ENCODE peak calls at places on chromosome 6, in five cellular contexts. W is HCT116, R is PC-3, E is right atrium auricular region, P is AG04450. V is an unnamed sample.

GRCh38 chr6:108707328-108707976 is 140.8 kb upstream of the ARMC2 start:
- DNase-seq in E (peak; percentile 43), R (no peak), P (no peak), W (no peak), V (no peak)

GRCh38 chr6:13407709-13408695 is 79.4 kb downstream of the GFOD1 start:
- DNase-seq in P (peak; percentile 54), R (peak; percentile 64), W (no peak), E (no peak), V (no peak)

GRCh38 chr6:115768469-115768868 is 292.2 kb downstream of the FRK start:
- DNase-seq in E (no peak), R (no peak), W (no peak), P (no peak), V (no peak)

GRCh38 chr6:140671926-140672325 is 1297.5 kb upstream of the CITED2 start:
- DNase-seq in R (peak; percentile 46), E (no peak), W (peak; percentile 6), P (no peak), V (no peak)

GRCh38 chr6:13677878-13678254 is 33.8 kb downstream of the RANBP9 start:
- DNase-seq in R (no peak), W (no peak), E (no peak), P (no peak), V (no peak)

GRCh38 chr6:97288188-97288587 is 5.2 kb upstream of the MMS22L start:
- DNase-seq in R (no peak), E (no peak), W (no peak), P (no peak), V (no peak)

GRCh38 chr6:2959909-2960719 is 11.3 kb downstream of the SERPINB6 start:
- DNase-seq in P (peak; percentile 32), R (peak; percentile 92), W (no peak), E (no peak), V (no peak)

GRCh38 chr6:93418448-93419303 is 683 bp downstream of the EPHA7 start:
- DNase-seq in P (no peak), R (peak; percentile 13), W (no peak), E (no peak), V (no peak)

GRCh38 chr6:75101896-75102680 is 103.8 kb downstream of the COL12A1 start:
- DNase-seq in W (no peak), E (no peak), P (no peak), R (no peak), V (no peak)

GRCh38 chr6:23851551-23851950 is 274.5 kb upstream of the NRSN1 start:
- DNase-seq in W (no peak), R (no peak), E (no peak), P (no peak), V (no peak)

GRCh38 chr6:2426561-2427340 is 181.3 kb upstream of the GMDS start:
- DNase-seq in E (no peak), R (no peak), P (no peak), W (no peak), V (no peak)

GRCh38 chr6:24494726-24495515 is at the start of gene ALDH5A1:
- DNase-seq in P (no peak), R (peak; percentile 62), E (peak; percentile 58), W (peak; percentile 24), V (peak; percentile 84)

GRCh38 chr6:162239330-162239729 is 488.2 kb downstream of the PRKN start:
- DNase-seq in P (no peak), R (no peak), W (no peak), E (no peak), V (no peak)

GRCh38 chr6:109867970-109868358 is 110.1 kb upstream of the GPR6 start:
- DNase-seq in E (no peak), W (no peak), R (peak; percentile 13), P (no peak), V (no peak)

GRCh38 chr6:124956018-124956417 is 6.2 kb upstream of the RNF217 start:
- DNase-seq in W (no peak), R (no peak), E (no peak), P (no peak), V (no peak)

GRCh38 chr6:167937948-167938911 is 59.2 kb upstream of the KIF25 start:
- DNase-seq in P (no peak), W (no peak), R (peak; percentile 7), E (no peak), V (no peak)

GRCh38 chr6:106055442-106055975 is 30.6 kb upstream of the PRDM1 start:
- DNase-seq in E (no peak), W (no peak), P (no peak), R (no peak), V (no peak)

GRCh38 chr6:14934011-14934410 is 311.9 kb upstream of the JARID2 start:
- DNase-seq in P (no peak), W (no peak), R (no peak), E (no peak), V (no peak)

GRCh38 chr6:1701668-1702353 is 92.1 kb downstream of the FOXC1 start:
- DNase-seq in W (no peak), P (peak; percentile 61), E (peak; percentile 77), R (peak; percentile 52), V (no peak)

GRCh38 chr6:7723041-7723447 is 2.9 kb upstream of the BMP6 start:
- DNase-seq in W (peak; percentile 85), P (peak; percentile 65), E (peak; percentile 95), R (peak; percentile 88), V (peak; percentile 20)

GRCh38 chr6:161696828-161697227 is 423.0 kb upstream of the AGPAT4 start:
- DNase-seq in P (no peak), E (no peak), W (no peak), R (no peak), V (no peak)

GRCh38 chr6:37188962-37189510 is 19.1 kb downstream of the PIM1 start:
- DNase-seq in P (no peak), E (no peak), W (no peak), R (no peak), V (no peak)

GRCh38 chr6:148443798-148444560 is 101.3 kb downstream of the SASH1 start:
- DNase-seq in W (no peak), R (no peak), P (no peak), E (no peak), V (no peak)

GRCh38 chr6:112251170-112251945 is 3.0 kb downstream of the LAMA4 start:
- DNase-seq in E (no peak), R (no peak), P (no peak), W (no peak), V (no peak)

GRCh38 chr6:45554596-45554995 is 176.9 kb upstream of the SUPT3H start:
- DNase-seq in R (peak; percentile 8), P (no peak), E (no peak), W (no peak), V (no peak)

GRCh38 chr6:56041591-56041990 is 166.2 kb upstream of the BMP5 start:
- DNase-seq in E (no peak), P (no peak), W (no peak), R (no peak), V (no peak)

GRCh38 chr6:56043076-56043475 is 167.7 kb upstream of the BMP5 start:
- DNase-seq in E (no peak), R (no peak), W (no peak), P (no peak), V (no peak)

GRCh38 chr6:56040271-56040670 is 164.9 kb upstream of the BMP5 start:
- DNase-seq in W (no peak), P (no peak), R (peak; percentile 12), E (no peak), V (no peak)

GRCh38 chr6:56038764-56039163 is 163.4 kb upstream of the BMP5 start:
- DNase-seq in P (no peak), E (no peak), R (no peak), W (no peak), V (no peak)

DNA sequence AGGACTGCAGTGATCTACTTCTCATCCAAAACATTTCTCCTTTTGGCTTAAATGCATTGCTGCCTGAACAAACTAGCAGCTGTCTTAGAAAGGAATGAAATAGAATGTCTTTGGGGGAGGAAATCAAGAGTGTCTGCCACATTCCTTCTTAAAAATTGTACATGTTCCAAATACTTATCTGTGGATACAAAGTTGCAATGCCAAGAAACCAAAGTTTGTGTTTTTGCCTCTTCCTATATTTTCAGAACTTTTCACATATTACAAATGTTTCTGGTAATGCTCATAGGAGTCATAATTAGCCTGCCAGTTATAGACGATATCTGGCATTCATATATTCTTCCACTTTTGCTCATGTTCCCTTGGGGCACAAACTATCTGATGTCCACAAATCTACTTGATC is 165.5 kb upstream of the BMP5 start:
- DNase-seq in E (no peak), W (no peak), R (no peak), P (no peak), V (no peak)
- H3K4me3 ChIP-seq in E (no peak overlapping the region), W (no peak overlapping the region), R (no peak overlapping the region), P (no peak overlapping the region), V (no peak overlapping the region)

GRCh38 chr6:131292145-131292938 is 157.1 kb downstream of the AKAP7 start:
- DNase-seq in P (no peak), R (no peak), E (no peak), W (no peak), V (no peak)
- H3K27ac ChIP-seq in P (no peak overlapping the region), R (no peak overlapping the region), E (no peak overlapping the region), W (no peak overlapping the region), V (no peak overlapping the region)

DNA sequence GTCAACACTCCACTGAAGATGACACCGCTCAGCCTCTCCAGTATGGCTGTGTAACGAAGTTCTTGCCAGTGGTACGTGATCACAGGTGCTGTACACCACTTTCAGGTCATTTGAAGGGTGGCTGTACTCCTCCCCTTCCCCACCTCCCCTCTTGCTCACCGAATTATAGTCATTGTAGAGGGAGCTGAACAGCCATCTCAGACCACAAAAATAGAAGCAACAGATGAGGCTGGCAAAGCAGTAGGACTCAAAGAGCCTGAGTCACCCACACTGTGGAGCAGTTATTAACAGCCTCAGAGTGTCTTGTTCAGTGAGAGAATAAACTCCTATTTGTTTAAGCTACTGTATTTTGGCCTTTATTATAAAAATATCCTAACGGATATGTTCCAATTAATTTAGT is 192.5 kb upstream of the MCHR2 start:
- DNase-seq in R (no peak), E (no peak), P (no peak), W (no peak), V (no peak)
- H3K4me3 ChIP-seq in R (no peak overlapping the region), E (no peak overlapping the region), P (no peak overlapping the region), W (no peak overlapping the region), V (no peak overlapping the region)

DNA sequence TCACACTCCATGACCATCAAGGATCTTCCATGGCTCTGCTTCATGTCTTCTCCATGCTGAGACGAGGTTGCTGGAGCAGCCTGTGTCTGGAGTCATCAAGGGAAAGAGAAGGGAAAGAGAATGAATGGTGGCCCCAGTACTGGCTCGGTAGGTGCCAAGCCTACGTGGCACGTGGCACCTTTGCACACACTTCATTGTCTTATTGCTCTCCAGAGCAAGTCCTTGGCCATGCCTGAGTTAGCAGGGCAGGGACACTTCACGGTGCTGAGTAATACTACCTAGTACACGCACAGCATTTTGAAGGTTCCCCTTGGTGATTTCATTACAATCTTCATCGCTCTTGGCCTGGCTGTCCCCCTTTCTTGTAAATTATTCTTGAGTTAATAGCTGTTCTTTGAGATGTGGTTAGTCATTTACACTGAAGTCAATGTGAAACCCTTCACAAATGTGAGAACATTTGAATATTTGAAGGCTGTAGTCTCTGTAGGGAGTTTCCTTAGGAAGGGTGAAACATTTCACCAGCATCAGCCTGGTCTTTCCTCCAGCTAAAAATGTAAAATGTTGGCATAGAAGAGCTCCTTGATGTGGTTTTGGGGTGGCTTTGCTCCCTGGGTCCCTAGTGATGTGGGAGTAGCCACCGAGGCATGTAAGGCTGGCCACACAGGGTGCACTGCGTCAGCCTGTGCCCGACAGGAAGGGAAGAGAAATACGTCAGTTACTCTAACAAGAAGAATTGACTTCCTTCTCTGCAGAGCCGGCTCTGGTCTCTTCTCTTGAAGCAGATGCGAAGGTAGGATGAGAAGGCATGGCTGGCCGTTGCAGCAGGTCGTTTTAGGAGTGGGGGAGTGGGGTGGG is at the start of gene SYTL3:
- DNase-seq in E (peak; percentile 69), P (no peak), R (no peak), W (no peak), V (peak; percentile 93)
- H3K27ac ChIP-seq in E (peak within 1 kb of the TSS; percentile 52), P (peak within 1 kb of the TSS; percentile 89), R (no peak within 1 kb of the TSS), W (peak within 1 kb of the TSS; percentile 83), V (peak within 1 kb of the TSS; percentile 60)

V was measured in CD8-positive, alpha-beta memory T cell.